ENCODE peak calls at places on chromosomes 3 and 15, in eight cellular contexts. K, B, U, O, A, J, Z and Q are unnamed samples.

GRCh38 chr3:33060609-33061337 is 36.2 kb downstream of the GLB1 start:
- DNase-seq in K (peak; percentile 44), B (peak; percentile 21), U (no peak), O (no peak), A (no peak), J (peak; percentile 59), Z (no peak), Q (no peak)

GRCh38 chr3:158539414-158540014 is 31.5 kb upstream of the MLF1 start:
- DNase-seq in K (no peak), B (no peak), U (peak; percentile 21), O (peak; percentile 5), A (peak; percentile 71), J (peak; percentile 19), Z (no peak), Q (peak; percentile 68)

GRCh38 chr15:57440799-57441198 is 64.5 kb downstream of the CGNL1 start:
- DNase-seq in K (no peak), B (no peak), U (no peak), O (no peak), A (peak; percentile 55), J (no peak), Z (no peak), Q (no peak)

GRCh38 chr3:119257654-119258410 is 17.2 kb upstream of the B4GALT4 start:
- DNase-seq in K (no peak), B (no peak), U (no peak), O (no peak), A (no peak), J (no peak), Z (no peak), Q (no peak)

GRCh38 chr15:79265987-79266579 is 16.4 kb upstream of the ANKRD34C start:
- DNase-seq in K (no peak), B (no peak), U (no peak), O (no peak), A (no peak), J (no peak), Z (no peak), Q (no peak)

GRCh38 chr3:108239082-108239481 is 16.9 kb upstream of the IFT57 start:
- DNase-seq in K (no peak), B (no peak), U (no peak), O (no peak), A (no peak), J (no peak), Z (no peak), Q (no peak)

GRCh38 chr3:13073042-13073906 is at the start of gene IQSEC1:
- DNase-seq in K (peak; percentile 61), B (peak; percentile 53), U (peak; percentile 40), O (peak; percentile 72), A (no peak), J (peak; percentile 66), Z (peak; percentile 76), Q (no peak)

GRCh38 chr15:100623301-100623700 is 20.9 kb downstream of the ASB7 start:
- DNase-seq in K (no peak), B (no peak), U (no peak), O (no peak), A (peak; percentile 57), J (no peak), Z (no peak), Q (no peak)

GRCh38 chr15:100723323-100723801 is 121.0 kb downstream of the ASB7 start:
- DNase-seq in K (no peak), B (no peak), U (no peak), O (no peak), A (peak; percentile 26), J (no peak), Z (no peak), Q (no peak)

GRCh38 chr15:40925863-40926658 is 3.1 kb upstream of the DLL4 start:
- DNase-seq in K (no peak), B (no peak), U (no peak), O (peak; percentile 79), A (no peak), J (no peak), Z (no peak), Q (no peak)